ENCODE peak calls at places on chromosomes 1 and 21, in five cellular contexts. M is osteocyte, O is MCF 10A, W is AG10803, F is prostate gland. D is an unnamed sample.
A peak's percentile ranks its signal among the peaks of the same experiment; 100 is the strongest.

GRCh38 chr1:200294241-200294640 is 115.6 kb downstream of the ZNF281 start:
- DNase-seq in M (no peak), O (no peak), W (no peak), F (no peak), D (no peak)

GRCh38 chr21:39924577-39925308 is 57.5 kb downstream of the PCP4 start:
- DNase-seq in M (no peak), O (no peak), W (no peak), F (no peak), D (peak; percentile 2)

GRCh38 chr1:220788900-220789299 is 2.2 kb downstream of the MTARC1 start:
- DNase-seq in M (no peak), O (no peak), W (no peak), F (no peak), D (no peak)

GRCh38 chr1:198212675-198213074 is 55.9 kb downstream of the NEK7 start:
- DNase-seq in M (no peak), O (peak; percentile 89), W (peak; percentile 89), F (no peak), D (no peak)

GRCh38 chr1:102861247-102861646 is 247.1 kb downstream of the COL11A1 start:
- DNase-seq in M (no peak), O (no peak), W (peak; percentile 5), F (no peak), D (no peak)

GRCh38 chr1:227379555-227379892 is 61.2 kb upstream of the CDC42BPA start:
- DNase-seq in M (no peak), O (no peak), W (no peak), F (no peak), D (no peak)

GRCh38 chr1:189708674-189709073 is 769.0 kb downstream of the BRINP3 start:
- DNase-seq in M (no peak), O (peak; percentile 35), W (no peak), F (no peak), D (peak; percentile 16)

GRCh38 chr21:22743085-22743484 is 1744.9 kb downstream of the NCAM2 start:
- DNase-seq in M (no peak), O (no peak), W (no peak), F (no peak), D (no peak)

GRCh38 chr1:158019177-158019868 is 25.9 kb downstream of the KIRREL1 start:
- DNase-seq in M (no peak), O (peak; percentile 92), W (peak; percentile 95), F (peak; percentile 40), D (peak; percentile 74)

GRCh38 chr1:26664802-26665201 is 31.0 kb upstream of the ARID1A start:
- DNase-seq in M (no peak), O (no peak), W (no peak), F (no peak), D (no peak)

GRCh38 chr1:113429461-113430153 is 39.3 kb downstream of the MAGI3 start:
- DNase-seq in M (no peak), O (no peak), W (no peak), F (no peak), D (no peak)

GRCh38 chr21:44975720-44976555 is 36.1 kb downstream of the SLX9 start:
- DNase-seq in M (no peak), O (no peak), W (no peak), F (no peak), D (no peak)

DNA sequence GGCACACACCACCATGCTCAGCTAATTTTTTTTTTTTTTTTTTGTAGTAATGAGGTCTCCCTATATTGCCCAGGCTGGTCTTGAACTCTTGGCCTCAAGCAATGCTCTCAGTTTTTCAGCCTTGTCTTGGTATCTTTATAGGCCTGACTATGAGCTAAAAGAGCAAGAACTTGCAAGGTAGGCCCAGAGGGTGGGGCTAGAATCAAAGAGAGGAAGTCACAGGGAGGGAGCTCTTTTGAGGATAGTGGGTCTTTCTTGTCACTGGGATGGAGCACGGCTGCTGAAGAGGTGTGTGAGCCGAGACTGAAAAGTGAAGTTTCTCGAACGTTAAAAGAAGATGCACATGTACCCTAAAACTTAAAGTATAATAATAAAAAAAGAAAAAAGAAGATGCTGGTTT is 260.0 kb upstream of the BEND5 start:
- DNase-seq in M (no peak), O (no peak), W (no peak), F (no peak), D (peak; percentile 2)
- TF ChIP-seq CTCF in M (no peak), O (no peak), W (no peak), F (no peak), D (no peak)

DNA sequence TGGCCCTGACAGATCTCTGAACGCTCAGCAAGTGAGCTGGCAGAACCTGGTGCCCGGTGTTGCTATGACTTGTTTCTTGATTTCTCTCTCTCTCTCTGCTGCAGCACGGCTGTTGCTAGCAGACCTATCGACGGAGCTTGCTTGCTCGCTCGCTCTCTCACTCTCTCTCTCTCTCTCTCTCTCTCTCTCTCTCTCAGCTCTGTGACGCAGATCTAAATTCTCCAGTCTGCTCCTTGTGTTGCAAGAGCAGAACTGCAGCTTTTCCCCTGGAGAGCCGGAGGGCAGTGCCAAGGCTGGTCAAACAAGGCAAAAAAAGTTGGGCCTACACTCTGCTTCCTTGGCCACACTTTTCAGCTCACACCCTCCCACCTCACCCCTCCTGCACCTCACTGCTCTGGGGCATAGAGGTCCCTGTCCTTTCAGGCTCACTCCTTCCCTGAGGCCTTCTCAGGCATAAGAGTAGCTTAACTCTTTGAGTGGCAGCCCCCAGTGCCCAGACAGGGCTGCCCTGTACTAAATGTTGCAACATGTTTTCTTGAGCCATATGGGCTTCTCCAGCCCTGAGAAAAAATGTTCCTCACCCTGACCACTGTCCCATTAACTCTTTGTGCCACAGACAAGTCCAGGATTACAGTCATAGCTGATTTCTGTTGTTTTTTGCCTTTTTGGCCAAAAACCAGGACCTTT is 72.2 kb downstream of the CD46 start:
- DNase-seq in M (no peak), O (peak; percentile 100), W (peak; percentile 99), F (peak; percentile 88), D (peak; percentile 88)
- TF ChIP-seq CTCF in M (peak; percentile 55), O (peak; percentile 73), W (peak; percentile 65), F (peak; percentile 80), D (peak; percentile 69)

DNA sequence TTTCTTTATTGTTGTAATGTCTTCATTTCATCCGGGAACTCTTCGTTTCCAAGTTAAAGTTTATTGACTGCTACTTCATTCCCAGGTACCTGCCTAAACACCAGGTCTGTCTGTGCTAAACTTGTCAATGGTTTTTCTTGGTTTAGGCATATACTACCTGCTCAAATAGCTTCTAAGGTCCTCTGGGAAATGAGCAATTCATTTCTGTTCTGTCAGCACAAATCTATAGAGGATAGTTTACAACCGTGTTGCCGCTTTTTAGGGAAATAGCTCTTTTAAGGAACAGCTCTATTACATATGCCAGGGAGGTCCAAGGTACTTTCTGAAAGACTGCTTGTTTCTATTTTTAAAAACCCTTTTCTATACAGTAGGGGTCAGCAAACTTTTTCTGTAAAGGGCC is 222.8 kb upstream of the PTBP2 start:
- DNase-seq in M (no peak), O (no peak), W (no peak), F (no peak), D (no peak)
- TF ChIP-seq CTCF in M (no peak), O (no peak), W (no peak), F (no peak), D (no peak)

DNA sequence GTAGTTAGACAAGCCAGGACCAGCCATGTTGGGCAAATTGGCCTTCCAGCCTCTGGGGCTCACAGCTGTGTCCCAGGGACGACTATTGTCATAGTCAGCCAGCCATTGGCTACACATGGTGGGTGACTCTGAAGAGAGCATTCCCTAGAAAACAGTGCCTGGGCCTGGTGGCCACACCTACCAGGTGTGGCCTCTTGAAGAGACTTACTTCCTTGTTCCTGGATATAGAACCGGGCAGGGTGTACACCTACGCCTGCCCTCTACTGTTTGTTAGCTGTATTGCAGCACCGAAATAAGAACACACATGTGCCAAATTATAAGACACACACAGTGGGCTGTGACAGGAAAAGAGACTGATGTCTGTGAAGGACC is 134.6 kb upstream of the ARHGEF16 start:
- DNase-seq in M (no peak), O (peak; percentile 77), W (peak; percentile 53), F (peak; percentile 52), D (peak; percentile 64)
- TF ChIP-seq CTCF in M (peak; percentile 64), O (peak; percentile 16), W (peak; percentile 62), F (no peak), D (peak; percentile 69)

DNA sequence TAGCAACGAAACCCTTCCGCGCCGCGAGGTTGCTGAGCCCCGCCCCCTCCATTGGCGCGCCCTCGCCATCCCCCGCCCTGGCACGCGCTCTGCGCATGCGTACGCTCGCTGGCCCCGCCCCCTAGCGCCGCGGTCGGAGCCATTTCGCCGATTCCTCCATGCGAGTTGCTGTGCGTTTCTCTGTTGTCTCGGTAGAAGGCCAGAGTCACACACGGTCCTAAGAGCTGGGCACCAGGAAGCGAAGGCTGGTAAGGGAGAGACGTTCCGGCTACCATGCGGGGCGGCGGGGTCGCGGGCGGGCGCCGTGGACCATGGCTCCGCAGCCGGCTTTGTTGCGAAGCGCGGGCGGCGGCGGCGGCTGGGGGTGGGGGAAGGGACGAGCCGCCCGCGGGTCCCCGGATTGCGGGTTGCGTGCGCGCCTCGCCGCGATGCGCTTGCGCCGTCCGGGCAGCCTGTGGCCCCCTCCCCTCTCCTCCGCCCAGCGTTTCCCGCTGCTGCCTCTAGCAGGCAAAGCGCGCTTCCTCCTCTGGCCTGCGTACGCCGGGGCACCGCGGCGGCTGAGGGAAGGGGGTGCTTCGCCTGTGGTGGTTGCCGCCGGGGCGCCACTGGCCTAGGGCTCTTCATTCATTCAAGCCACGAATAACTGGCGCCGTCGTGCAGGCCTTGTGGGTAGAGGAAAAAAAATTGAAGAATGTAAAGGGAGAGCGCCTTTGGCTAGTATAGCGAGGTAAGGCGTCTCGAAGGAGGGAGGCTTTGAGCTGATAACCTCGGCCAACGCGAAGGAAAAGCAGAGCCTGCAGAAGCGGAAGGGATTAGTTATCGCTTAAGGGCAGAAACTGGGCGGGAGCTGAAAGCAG is at the start of gene DHX9:
- DNase-seq in M (peak; percentile 99), O (peak; percentile 93), W (peak; percentile 79), F (peak; percentile 89), D (peak; percentile 98)
- TF ChIP-seq CTCF in M (peak; percentile 18), O (peak; percentile 17), W (peak; percentile 14), F (no peak), D (peak; percentile 19)

GRCh38 chr1:24100945-24101737 is 10.8 kb downstream of the MYOM3 start:
- DNase-seq in M (no peak), O (no peak), W (no peak), F (no peak), D (no peak)

GRCh38 chr1:24102966-24103365 is 9.0 kb downstream of the MYOM3 start:
- DNase-seq in M (no peak), O (no peak), W (peak; percentile 39), F (no peak), D (peak; percentile 32)

GRCh38 chr1:24103879-24104278 is 8.1 kb downstream of the MYOM3 start:
- DNase-seq in M (no peak), O (no peak), W (no peak), F (no peak), D (no peak)

GRCh38 chr1:24104854-24105253 is 7.1 kb downstream of the MYOM3 start:
- DNase-seq in M (no peak), O (no peak), W (no peak), F (no peak), D (no peak)

DNA sequence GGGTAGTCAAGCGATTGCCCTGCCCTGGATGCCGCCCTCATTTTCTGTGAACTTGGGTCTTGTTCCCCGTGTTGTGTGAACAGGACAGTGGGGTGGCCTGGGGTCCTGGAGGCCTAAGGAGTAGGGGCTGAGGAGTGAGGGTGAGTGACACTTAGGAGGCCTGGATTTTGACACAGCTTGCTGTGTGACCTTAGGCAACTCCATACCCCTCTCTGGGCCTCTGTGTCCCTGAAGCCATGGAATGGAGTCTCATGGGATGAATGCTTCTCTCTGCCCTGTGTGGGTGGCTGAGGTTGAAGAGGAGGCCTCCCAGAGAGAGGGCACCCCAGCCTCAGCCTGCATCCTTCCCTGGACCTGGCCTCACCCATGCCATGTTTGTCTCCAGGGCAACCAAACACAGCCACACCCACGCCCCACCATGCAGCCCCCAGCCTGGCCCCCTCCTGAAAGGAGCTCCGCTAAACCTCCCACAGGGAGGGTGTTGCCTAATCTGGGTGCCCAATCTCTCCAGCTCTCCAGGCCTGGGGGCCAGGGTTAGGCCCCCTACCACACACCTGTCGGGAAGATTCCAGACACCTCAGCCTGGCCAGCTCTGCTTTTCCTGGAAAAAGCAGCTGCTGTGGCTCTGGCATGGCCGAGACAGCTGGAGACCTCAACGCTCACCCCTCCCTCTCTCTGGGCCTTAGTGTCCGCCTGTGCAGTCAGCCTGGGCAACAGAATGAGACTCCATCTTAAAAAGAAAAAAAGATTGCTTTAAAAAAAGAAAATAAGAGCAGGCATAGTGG is 9.9 kb downstream of the MYOM3 start:
- DNase-seq in M (no peak), O (no peak), W (no peak), F (no peak), D (peak; percentile 32)
- TF ChIP-seq CTCF in M (no peak), O (no peak), W (no peak), F (no peak), D (no peak)

D was measured in Calu3.